ENCODE peak calls at places on chromosomes 5 and 9, in four cellular contexts. One of them, this sample, is unnamed.

GRCh38 chr5:110362252-110362651 is 364.2 kb downstream of the TMEM232 start:
- DNase-seq in NCI-H1694 treated with DMSO at 0.1 percent for 48 hours: no peak
- DNase-seq in astrocyte of the spinal cord: no peak
- DNase-seq in mesendoderm: no peak
- DNase-seq in this sample: no peak

GRCh38 chr9:131651599-131651998 is 88.3 kb downstream of the RAPGEF1 start:
- DNase-seq in NCI-H1694 treated with DMSO at 0.1 percent for 48 hours: no peak
- DNase-seq in mesendoderm: no peak
- DNase-seq in astrocyte of the spinal cord: no peak
- DNase-seq in this sample: no peak

GRCh38 chr5:158769702-158770101 is 330.0 kb downstream of the EBF1 start:
- DNase-seq in mesendoderm: no peak
- DNase-seq in NCI-H1694 treated with DMSO at 0.1 percent for 48 hours: no peak
- DNase-seq in astrocyte of the spinal cord: no peak
- DNase-seq in this sample: no peak

GRCh38 chr9:27496134-27496504 is 28.0 kb upstream of the IFNK start:
- DNase-seq in astrocyte of the spinal cord: no peak
- DNase-seq in NCI-H1694 treated with DMSO at 0.1 percent for 48 hours: no peak
- DNase-seq in mesendoderm: peak
- DNase-seq in this sample: peak

GRCh38 chr9:130041648-130042405 is 1.2 kb downstream of the FNBP1 start:
- DNase-seq in astrocyte of the spinal cord: no peak
- DNase-seq in mesendoderm: peak
- DNase-seq in NCI-H1694 treated with DMSO at 0.1 percent for 48 hours: no peak
- DNase-seq in this sample: peak

GRCh38 chr5:2135833-2136232 is 253.1 kb upstream of the IRX4 start:
- DNase-seq in mesendoderm: no peak
- DNase-seq in astrocyte of the spinal cord: no peak
- DNase-seq in NCI-H1694 treated with DMSO at 0.1 percent for 48 hours: no peak
- DNase-seq in this sample: no peak

GRCh38 chr9:127218818-127219217 is 45.8 kb upstream of the GARNL3 start:
- DNase-seq in astrocyte of the spinal cord: no peak
- DNase-seq in NCI-H1694 treated with DMSO at 0.1 percent for 48 hours: no peak
- DNase-seq in mesendoderm: no peak
- DNase-seq in this sample: no peak

GRCh38 chr9:105406369-105406768 is 41.5 kb upstream of the FSD1L start:
- DNase-seq in NCI-H1694 treated with DMSO at 0.1 percent for 48 hours: no peak
- DNase-seq in astrocyte of the spinal cord: no peak
- DNase-seq in mesendoderm: no peak
- DNase-seq in this sample: no peak

GRCh38 chr9:83473488-83473971 is 64.7 kb downstream of the FRMD3 start:
- DNase-seq in astrocyte of the spinal cord: peak
- DNase-seq in NCI-H1694 treated with DMSO at 0.1 percent for 48 hours: no peak
- DNase-seq in mesendoderm: no peak
- DNase-seq in this sample: no peak

GRCh38 chr9:110282767-110283136 is 26.4 kb upstream of the TXN start:
- DNase-seq in mesendoderm: no peak
- DNase-seq in astrocyte of the spinal cord: no peak
- DNase-seq in NCI-H1694 treated with DMSO at 0.1 percent for 48 hours: no peak
- DNase-seq in this sample: no peak

GRCh38 chr9:112784020-112784788 is 33.6 kb downstream of the SNX30 start:
- DNase-seq in mesendoderm: peak
- DNase-seq in NCI-H1694 treated with DMSO at 0.1 percent for 48 hours: no peak
- DNase-seq in astrocyte of the spinal cord: peak
- DNase-seq in this sample: peak

GRCh38 chr5:142405023-142405422 is 80.2 kb upstream of the SPRY4 start:
- DNase-seq in mesendoderm: no peak
- DNase-seq in NCI-H1694 treated with DMSO at 0.1 percent for 48 hours: no peak
- DNase-seq in astrocyte of the spinal cord: no peak
- DNase-seq in this sample: no peak

GRCh38 chr9:112375361-112375760 is 4.5 kb upstream of the HSDL2 start:
- DNase-seq in mesendoderm: no peak
- DNase-seq in astrocyte of the spinal cord: no peak
- DNase-seq in NCI-H1694 treated with DMSO at 0.1 percent for 48 hours: no peak
- DNase-seq in this sample: no peak

GRCh38 chr5:89399553-89399952 is 516.6 kb upstream of the MEF2C start:
- DNase-seq in astrocyte of the spinal cord: no peak
- DNase-seq in mesendoderm: no peak
- DNase-seq in NCI-H1694 treated with DMSO at 0.1 percent for 48 hours: no peak
- DNase-seq in this sample: no peak

GRCh38 chr9:1701113-1701512 is 314.0 kb upstream of the SMARCA2 start:
- DNase-seq in NCI-H1694 treated with DMSO at 0.1 percent for 48 hours: no peak
- DNase-seq in astrocyte of the spinal cord: no peak
- DNase-seq in mesendoderm: peak
- DNase-seq in this sample: no peak

GRCh38 chr9:89941875-89942274 is 337.1 kb downstream of the GADD45G start:
- DNase-seq in astrocyte of the spinal cord: peak
- DNase-seq in mesendoderm: no peak
- DNase-seq in NCI-H1694 treated with DMSO at 0.1 percent for 48 hours: peak
- DNase-seq in this sample: no peak

GRCh38 chr5:32880781-32881180 is 169.7 kb downstream of the NPR3 start:
- DNase-seq in mesendoderm: no peak
- DNase-seq in NCI-H1694 treated with DMSO at 0.1 percent for 48 hours: no peak
- DNase-seq in astrocyte of the spinal cord: no peak
- DNase-seq in this sample: no peak

GRCh38 chr9:20191239-20191840 is 402.5 kb upstream of the SLC24A2 start:
- DNase-seq in astrocyte of the spinal cord: no peak
- DNase-seq in mesendoderm: no peak
- DNase-seq in NCI-H1694 treated with DMSO at 0.1 percent for 48 hours: no peak
- DNase-seq in this sample: no peak

GRCh38 chr5:88729476-88730182 is 153.4 kb downstream of the MEF2C start:
- DNase-seq in NCI-H1694 treated with DMSO at 0.1 percent for 48 hours: peak
- DNase-seq in mesendoderm: peak
- DNase-seq in astrocyte of the spinal cord: peak
- DNase-seq in this sample: peak

GRCh38 chr9:95880011-95880690 is 4.7 kb downstream of the ERCC6L2 start:
- DNase-seq in mesendoderm: no peak
- DNase-seq in NCI-H1694 treated with DMSO at 0.1 percent for 48 hours: no peak
- DNase-seq in astrocyte of the spinal cord: peak
- DNase-seq in this sample: no peak

GRCh38 chr9:8760000-8760767 is 960.6 kb upstream of the DMAC1 start:
- DNase-seq in mesendoderm: peak
- DNase-seq in NCI-H1694 treated with DMSO at 0.1 percent for 48 hours: no peak
- DNase-seq in astrocyte of the spinal cord: no peak
- DNase-seq in this sample: peak

GRCh38 chr9:127721391-127721821 is 5.5 kb downstream of the TTC16 start:
- DNase-seq in NCI-H1694 treated with DMSO at 0.1 percent for 48 hours: no peak
- DNase-seq in mesendoderm: no peak
- DNase-seq in astrocyte of the spinal cord: no peak
- DNase-seq in this sample: no peak

GRCh38 chr5:73030995-73031394 is 75.2 kb downstream of the FCHO2 start:
- DNase-seq in astrocyte of the spinal cord: peak
- DNase-seq in mesendoderm: peak
- DNase-seq in NCI-H1694 treated with DMSO at 0.1 percent for 48 hours: no peak
- DNase-seq in this sample: peak

GRCh38 chr5:89988129-89988528 is 421.4 kb downstream of the CETN3 start:
- DNase-seq in astrocyte of the spinal cord: no peak
- DNase-seq in mesendoderm: peak
- DNase-seq in NCI-H1694 treated with DMSO at 0.1 percent for 48 hours: no peak
- DNase-seq in this sample: no peak

This sample was measured in ELF-1.